ENCODE peak calls at places on chromosome X, in five cellular contexts. One of them, this sample, is unnamed. For H3K27me3, the result is how much of the 10 kb centered on the place peaks cover.

GRCh38 chrX:23554304-23554703 is 113.0 kb upstream of the PRDX4 start:
- DNase-seq in left ventricle myocardium inferior: no peak
- DNase-seq in lung: no peak
- DNase-seq in kidney epithelial cell: peak
- DNase-seq in CD4-positive, CD25-positive, alpha-beta regulatory T cell: peak
- DNase-seq in this sample: no peak

GRCh38 chrX:40552768-40553167 is 28.0 kb upstream of the ATP6AP2 start:
- DNase-seq in left ventricle myocardium inferior: no peak
- DNase-seq in CD4-positive, CD25-positive, alpha-beta regulatory T cell: no peak
- DNase-seq in lung: no peak
- DNase-seq in kidney epithelial cell: no peak
- DNase-seq in this sample: no peak

GRCh38 chrX:24113161-24113560 is 36.4 kb upstream of the ZFX start:
- DNase-seq in lung: no peak
- DNase-seq in CD4-positive, CD25-positive, alpha-beta regulatory T cell: no peak
- DNase-seq in left ventricle myocardium inferior: no peak
- DNase-seq in kidney epithelial cell: no peak
- DNase-seq in this sample: no peak

GRCh38 chrX:41024755-41025154 is 60.5 kb upstream of the USP9X start:
- DNase-seq in left ventricle myocardium inferior: no peak
- DNase-seq in lung: no peak
- DNase-seq in kidney epithelial cell: no peak
- DNase-seq in CD4-positive, CD25-positive, alpha-beta regulatory T cell: no peak
- DNase-seq in this sample: no peak

GRCh38 chrX:23100826-23101225 is 101.1 kb downstream of the DDX53 start:
- DNase-seq in CD4-positive, CD25-positive, alpha-beta regulatory T cell: no peak
- DNase-seq in lung: no peak
- DNase-seq in kidney epithelial cell: no peak
- DNase-seq in left ventricle myocardium inferior: no peak
- DNase-seq in this sample: no peak

GRCh38 chrX:46279925-46280313 is 265.3 kb downstream of the ZNF674 start:
- DNase-seq in left ventricle myocardium inferior: no peak
- DNase-seq in CD4-positive, CD25-positive, alpha-beta regulatory T cell: peak
- DNase-seq in lung: no peak
- DNase-seq in kidney epithelial cell: no peak
- DNase-seq in this sample: no peak

GRCh38 chrX:133971586-133971985 is 13.8 kb downstream of the GPC3 start:
- DNase-seq in kidney epithelial cell: no peak
- DNase-seq in left ventricle myocardium inferior: no peak
- DNase-seq in CD4-positive, CD25-positive, alpha-beta regulatory T cell: no peak
- DNase-seq in lung: no peak
- DNase-seq in this sample: no peak

GRCh38 chrX:15436220-15436619 is 52.0 kb upstream of the VEGFD start:
- DNase-seq in CD4-positive, CD25-positive, alpha-beta regulatory T cell: no peak
- DNase-seq in lung: no peak
- DNase-seq in left ventricle myocardium inferior: no peak
- DNase-seq in kidney epithelial cell: no peak
- DNase-seq in this sample: no peak

GRCh38 chrX:64894454-64895038 is 81.7 kb downstream of the ZC4H2 start:
- DNase-seq in CD4-positive, CD25-positive, alpha-beta regulatory T cell: peak
- DNase-seq in kidney epithelial cell: no peak
- DNase-seq in lung: no peak
- DNase-seq in left ventricle myocardium inferior: no peak
- DNase-seq in this sample: peak

GRCh38 chrX:100410083-100410590 is at the start of gene PCDH19:
- DNase-seq in lung: peak
- DNase-seq in CD4-positive, CD25-positive, alpha-beta regulatory T cell: peak
- DNase-seq in left ventricle myocardium inferior: peak
- DNase-seq in kidney epithelial cell: peak
- DNase-seq in this sample: no peak

GRCh38 chrX:43703211-43703791 is 47.2 kb downstream of the MAOA start:
- DNase-seq in kidney epithelial cell: peak
- DNase-seq in lung: no peak
- DNase-seq in CD4-positive, CD25-positive, alpha-beta regulatory T cell: no peak
- DNase-seq in left ventricle myocardium inferior: no peak
- DNase-seq in this sample: no peak

GRCh38 chrX:134019567-134020206 is 34.3 kb upstream of the GPC3 start:
- DNase-seq in lung: no peak
- DNase-seq in CD4-positive, CD25-positive, alpha-beta regulatory T cell: no peak
- DNase-seq in left ventricle myocardium inferior: no peak
- DNase-seq in kidney epithelial cell: no peak
- DNase-seq in this sample: no peak

GRCh38 chrX:15683193-15683592 is 18.6 kb upstream of the CLTRN start:
- DNase-seq in left ventricle myocardium inferior: no peak
- DNase-seq in kidney epithelial cell: no peak
- DNase-seq in CD4-positive, CD25-positive, alpha-beta regulatory T cell: no peak
- DNase-seq in lung: no peak
- DNase-seq in this sample: no peak

GRCh38 chrX:115437841-115438240 is 123.1 kb upstream of the PLS3 start:
- DNase-seq in lung: no peak
- DNase-seq in left ventricle myocardium inferior: no peak
- DNase-seq in kidney epithelial cell: no peak
- DNase-seq in CD4-positive, CD25-positive, alpha-beta regulatory T cell: no peak
- DNase-seq in this sample: no peak

GRCh38 chrX:12804655-12805054 is 13.4 kb downstream of the PRPS2 start:
- DNase-seq in left ventricle myocardium inferior: no peak
- DNase-seq in kidney epithelial cell: no peak
- DNase-seq in lung: no peak
- DNase-seq in CD4-positive, CD25-positive, alpha-beta regulatory T cell: no peak
- DNase-seq in this sample: no peak

GRCh38 chrX:95040104-95040503 is 1366.1 kb downstream of the FAM133A start:
- DNase-seq in lung: no peak
- DNase-seq in CD4-positive, CD25-positive, alpha-beta regulatory T cell: no peak
- DNase-seq in left ventricle myocardium inferior: no peak
- DNase-seq in kidney epithelial cell: no peak
- DNase-seq in this sample: no peak

GRCh38 chrX:51860679-51861078 is 32.7 kb upstream of the MAGED1 start:
- DNase-seq in kidney epithelial cell: no peak
- DNase-seq in lung: no peak
- DNase-seq in CD4-positive, CD25-positive, alpha-beta regulatory T cell: peak
- DNase-seq in left ventricle myocardium inferior: no peak
- DNase-seq in this sample: no peak

GRCh38 chrX:21721175-21721574 is 36.7 kb downstream of the SMPX start:
- DNase-seq in kidney epithelial cell: no peak
- DNase-seq in CD4-positive, CD25-positive, alpha-beta regulatory T cell: no peak
- DNase-seq in lung: no peak
- DNase-seq in left ventricle myocardium inferior: no peak
- DNase-seq in this sample: no peak

GRCh38 chrX:94961730-94962129 is 1287.7 kb downstream of the FAM133A start:
- DNase-seq in CD4-positive, CD25-positive, alpha-beta regulatory T cell: no peak
- DNase-seq in kidney epithelial cell: no peak
- DNase-seq in left ventricle myocardium inferior: no peak
- DNase-seq in lung: no peak
- DNase-seq in this sample: no peak

GRCh38 chrX:49838374-49838773 is 9.3 kb downstream of the PAGE4 start:
- DNase-seq in kidney epithelial cell: no peak
- DNase-seq in CD4-positive, CD25-positive, alpha-beta regulatory T cell: peak
- DNase-seq in left ventricle myocardium inferior: no peak
- DNase-seq in lung: no peak
- DNase-seq in this sample: no peak

GRCh38 chrX:52979568-52979967 is 21.2 kb upstream of the FAM156A start:
- DNase-seq in left ventricle myocardium inferior: no peak
- DNase-seq in kidney epithelial cell: no peak
- DNase-seq in CD4-positive, CD25-positive, alpha-beta regulatory T cell: no peak
- DNase-seq in lung: no peak
- DNase-seq in this sample: no peak

GRCh38 chrX:153576961-153577360 is 22.0 kb downstream of the CCNQ start:
- DNase-seq in kidney epithelial cell: no peak
- DNase-seq in lung: no peak
- DNase-seq in left ventricle myocardium inferior: no peak
- DNase-seq in CD4-positive, CD25-positive, alpha-beta regulatory T cell: no peak
- DNase-seq in this sample: no peak

GRCh38 chrX:87528487-87528886 is 10.9 kb downstream of the KLHL4 start:
- DNase-seq in kidney epithelial cell: no peak
- DNase-seq in CD4-positive, CD25-positive, alpha-beta regulatory T cell: no peak
- DNase-seq in lung: no peak
- DNase-seq in left ventricle myocardium inferior: no peak
- DNase-seq in this sample: no peak

DNA sequence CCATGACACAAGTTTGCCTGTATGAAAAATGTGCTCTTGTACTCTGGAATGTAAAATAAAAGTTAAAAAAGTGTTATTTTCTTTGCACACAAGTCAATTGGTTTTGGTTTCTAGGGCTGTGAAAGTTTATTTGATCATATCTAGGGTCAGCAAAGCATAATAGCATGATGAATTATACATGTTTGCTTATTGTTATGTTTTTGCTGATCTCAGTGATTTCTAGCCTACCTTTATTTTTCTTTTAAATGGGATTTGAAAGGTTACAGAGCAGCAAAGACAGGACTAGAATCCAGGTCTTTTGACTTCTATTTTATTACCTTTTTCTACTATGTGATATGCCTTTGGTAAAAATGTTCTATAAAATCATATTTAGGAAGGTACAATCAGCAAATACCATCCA is 481.0 kb downstream of the PRR32 start:
- DNase-seq in CD4-positive, CD25-positive, alpha-beta regulatory T cell: no peak
- DNase-seq in left ventricle myocardium inferior: no peak
- DNase-seq in lung: no peak
- DNase-seq in kidney epithelial cell: no peak
- DNase-seq in this sample: no peak
- H3K27me3 ChIP-seq in CD4-positive, CD25-positive, alpha-beta regulatory T cell: under half
- H3K27me3 ChIP-seq in left ventricle myocardium inferior: under half
- H3K27me3 ChIP-seq in lung: under half
- H3K27me3 ChIP-seq in kidney epithelial cell: under half
- H3K27me3 ChIP-seq in this sample: under half

GRCh38 chrX:119986203-119986602 is 42.7 kb upstream of the NKAP start:
- DNase-seq in CD4-positive, CD25-positive, alpha-beta regulatory T cell: no peak
- DNase-seq in lung: no peak
- DNase-seq in left ventricle myocardium inferior: no peak
- DNase-seq in kidney epithelial cell: no peak
- DNase-seq in this sample: no peak
- H3K27me3 ChIP-seq in CD4-positive, CD25-positive, alpha-beta regulatory T cell: under half
- H3K27me3 ChIP-seq in lung: under half
- H3K27me3 ChIP-seq in left ventricle myocardium inferior: under half
- H3K27me3 ChIP-seq in kidney epithelial cell: under half
- H3K27me3 ChIP-seq in this sample: under half

DNA sequence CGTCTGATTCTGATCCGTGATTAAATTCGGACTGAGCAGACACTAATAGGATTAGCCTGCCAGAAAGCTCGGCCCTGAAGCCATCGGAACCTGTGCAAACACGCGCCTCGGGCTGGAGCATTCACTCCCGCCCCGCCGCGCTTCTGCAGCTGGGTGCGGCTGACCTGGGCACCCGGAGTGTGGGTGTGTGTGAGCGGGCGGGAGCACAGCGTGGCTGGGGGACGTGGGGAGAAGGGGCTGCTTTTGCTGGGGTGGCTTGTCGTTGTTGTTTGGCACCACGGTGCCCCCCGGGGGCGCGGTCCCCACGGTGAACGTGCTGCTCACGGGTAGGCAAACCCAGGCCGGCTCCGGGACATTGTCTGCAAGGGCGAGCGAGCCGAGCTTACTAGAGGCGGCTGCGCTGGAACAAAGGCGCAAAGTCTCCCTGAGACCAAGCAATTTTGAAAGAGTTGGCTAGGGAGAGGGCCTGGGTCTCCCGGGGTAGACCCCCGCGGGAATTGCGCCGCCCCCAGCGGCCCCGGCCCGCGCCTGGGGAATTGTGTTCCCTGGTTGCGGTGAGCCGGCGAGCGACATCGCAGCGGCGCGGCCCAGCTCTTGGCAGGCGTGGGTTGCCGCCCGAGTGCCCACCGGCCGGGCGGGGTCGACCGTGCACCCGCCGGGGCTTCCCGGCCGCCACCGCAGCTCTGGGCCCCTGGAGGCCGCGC is 1.4 kb downstream of the MAMLD1 start:
- DNase-seq in left ventricle myocardium inferior: peak
- DNase-seq in CD4-positive, CD25-positive, alpha-beta regulatory T cell: peak
- DNase-seq in lung: peak
- DNase-seq in kidney epithelial cell: no peak
- DNase-seq in this sample: peak
- H3K27me3 ChIP-seq in left ventricle myocardium inferior: under half
- H3K27me3 ChIP-seq in CD4-positive, CD25-positive, alpha-beta regulatory T cell: under half
- H3K27me3 ChIP-seq in lung: under half
- H3K27me3 ChIP-seq in kidney epithelial cell: under half
- H3K27me3 ChIP-seq in this sample: under half

DNA sequence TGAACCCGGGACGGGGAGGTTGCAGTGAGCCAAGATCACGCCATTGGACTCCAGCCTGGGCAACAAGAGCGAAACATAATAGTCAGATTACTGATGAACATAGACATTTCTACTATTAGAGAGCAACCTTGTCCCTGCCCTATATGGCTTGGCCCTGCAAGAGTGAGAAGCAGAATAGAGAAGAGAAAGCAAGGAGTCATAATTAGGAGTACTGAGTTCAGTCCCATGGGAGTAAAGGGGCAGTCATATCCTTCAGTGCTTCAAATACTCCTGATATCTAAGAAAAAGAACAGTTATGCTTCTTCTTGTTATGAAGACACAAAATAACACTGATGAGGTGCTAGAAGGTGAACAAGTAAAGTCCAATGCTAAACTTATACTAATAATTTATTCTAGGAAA is 33.8 kb downstream of the CLDN2 start:
- DNase-seq in kidney epithelial cell: no peak
- DNase-seq in CD4-positive, CD25-positive, alpha-beta regulatory T cell: no peak
- DNase-seq in left ventricle myocardium inferior: no peak
- DNase-seq in lung: no peak
- DNase-seq in this sample: no peak
- H3K27me3 ChIP-seq in kidney epithelial cell: under half
- H3K27me3 ChIP-seq in CD4-positive, CD25-positive, alpha-beta regulatory T cell: under half
- H3K27me3 ChIP-seq in left ventricle myocardium inferior: under half
- H3K27me3 ChIP-seq in lung: under half
- H3K27me3 ChIP-seq in this sample: under half

DNA sequence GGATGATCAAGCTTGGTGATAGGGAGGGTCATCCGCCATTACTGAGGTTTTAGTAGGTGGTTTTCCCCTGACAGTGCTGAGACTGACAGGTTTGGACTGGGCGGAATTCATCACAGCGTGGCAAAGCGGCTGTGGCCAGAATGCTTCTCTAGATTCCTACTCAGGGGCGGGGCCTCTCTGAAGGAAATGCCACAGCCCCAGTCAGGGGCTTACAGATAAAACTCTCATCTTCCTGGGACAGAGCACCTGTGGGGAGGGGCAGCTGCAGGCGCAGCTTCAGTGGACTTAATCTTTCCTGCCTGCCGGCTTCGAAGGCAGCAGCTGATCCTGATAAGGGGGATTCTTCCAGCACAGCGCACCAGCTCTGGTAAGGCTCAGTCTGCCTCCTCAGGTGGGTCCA is 316.7 kb downstream of the RPA4 start:
- DNase-seq in CD4-positive, CD25-positive, alpha-beta regulatory T cell: no peak
- DNase-seq in kidney epithelial cell: no peak
- DNase-seq in lung: no peak
- DNase-seq in left ventricle myocardium inferior: no peak
- DNase-seq in this sample: no peak
- H3K27me3 ChIP-seq in CD4-positive, CD25-positive, alpha-beta regulatory T cell: under half
- H3K27me3 ChIP-seq in kidney epithelial cell: under half
- H3K27me3 ChIP-seq in lung: under half
- H3K27me3 ChIP-seq in left ventricle myocardium inferior: under half
- H3K27me3 ChIP-seq in this sample: under half